ENCODE peak calls at places on chromosomes 2 and 18, in four cellular contexts. O is mesendoderm; W is CD4-positive, CD25-positive, alpha-beta regulatory T cell; N is HCT116. M is an unnamed sample.

GRCh38 chr18:56756971-56757370 is 105.8 kb downstream of the WDR7 start:
- DNase-seq in O (no peak), W (no peak), N (no peak), M (no peak)

GRCh38 chr2:110104025-110104771 is 11.4 kb downstream of the MALL start:
- DNase-seq in O (no peak), W (no peak), N (no peak), M (no peak)

GRCh38 chr2:85231952-85232351 is 95.8 kb downstream of the TGOLN2 start:
- DNase-seq in O (no peak), W (no peak), N (no peak), M (no peak)

GRCh38 chr2:166419616-166419934 is 43.8 kb upstream of the SCN9A start:
- DNase-seq in O (peak; percentile 47), W (no peak), N (peak; percentile 23), M (peak; percentile 2)

GRCh38 chr2:60439219-60439974 is 114.1 kb downstream of the BCL11A start:
- DNase-seq in O (no peak), W (no peak), N (no peak), M (no peak)

GRCh38 chr2:240594511-240595380 is 8.2 kb downstream of the CAPN10 start:
- DNase-seq in O (no peak), W (no peak), N (no peak), M (no peak)

GRCh38 chr2:101704046-101704466 is 6.5 kb downstream of the MAP4K4 start:
- DNase-seq in O (no peak), W (peak; percentile 43), N (no peak), M (no peak)

GRCh38 chr2:165621086-165621560 is 151.6 kb downstream of the CSRNP3 start:
- DNase-seq in O (no peak), W (no peak), N (no peak), M (no peak)

GRCh38 chr2:235105821-235106359 is 154.1 kb downstream of the SH3BP4 start:
- DNase-seq in O (peak; percentile 37), W (no peak), N (no peak), M (no peak)

GRCh38 chr2:120572226-120572625 is 163.4 kb upstream of the GLI2 start:
- DNase-seq in O (no peak), W (no peak), N (no peak), M (no peak)

GRCh38 chr2:85937069-85937439 is 48.3 kb upstream of the ST3GAL5 start:
- DNase-seq in O (no peak), W (no peak), N (no peak), M (no peak)

GRCh38 chr18:57794951-57795728 is 8.0 kb downstream of the ATP8B1 start:
- DNase-seq in O (no peak), W (no peak), N (no peak), M (no peak)

GRCh38 chr18:71326826-71327225 is 1038.0 kb downstream of the SOCS6 start:
- DNase-seq in O (peak; percentile 57), W (no peak), N (no peak), M (no peak)

GRCh38 chr2:115105966-115106365 is 663.5 kb downstream of the DPP10 start:
- DNase-seq in O (no peak), W (no peak), N (no peak), M (no peak)

GRCh38 chr2:210593166-210593565 is 36.8 kb downstream of the CPS1 start:
- DNase-seq in O (peak; percentile 61), W (no peak), N (no peak), M (no peak)

GRCh38 chr2:16154501-16155280 is 214.3 kb downstream of the MYCN start:
- DNase-seq in O (no peak), W (no peak), N (no peak), M (no peak)

GRCh38 chr2:120606931-120607330 is 128.7 kb upstream of the GLI2 start:
- DNase-seq in O (no peak), W (no peak), N (no peak), M (no peak)

GRCh38 chr2:161836664-161837063 is 212.4 kb downstream of the SLC4A10 start:
- DNase-seq in O (no peak), W (no peak), N (no peak), M (no peak)

GRCh38 chr2:191677091-191677645 is 768 bp upstream of the NABP1 start:
- DNase-seq in O (peak; percentile 78), W (no peak), N (no peak), M (no peak)

GRCh38 chr2:240810199-240810598 is 9.8 kb downstream of the KIF1A start:
- DNase-seq in O (no peak), W (no peak), N (no peak), M (no peak)

GRCh38 chr2:64819774-64820688 is 166.3 kb upstream of the SERTAD2 start:
- DNase-seq in O (no peak), W (peak; percentile 72), N (no peak), M (no peak)

GRCh38 chr18:70555046-70555445 is 266.2 kb downstream of the SOCS6 start:
- DNase-seq in O (no peak), W (no peak), N (no peak), M (no peak)

GRCh38 chr2:28608829-28609400 is 113.1 kb downstream of the PLB1 start:
- DNase-seq in O (no peak), W (no peak), N (no peak), M (no peak)
- H3K27ac ChIP-seq in O (no peak overlapping the region), W (no peak overlapping the region), N (no peak overlapping the region), M (no peak overlapping the region)

DNA sequence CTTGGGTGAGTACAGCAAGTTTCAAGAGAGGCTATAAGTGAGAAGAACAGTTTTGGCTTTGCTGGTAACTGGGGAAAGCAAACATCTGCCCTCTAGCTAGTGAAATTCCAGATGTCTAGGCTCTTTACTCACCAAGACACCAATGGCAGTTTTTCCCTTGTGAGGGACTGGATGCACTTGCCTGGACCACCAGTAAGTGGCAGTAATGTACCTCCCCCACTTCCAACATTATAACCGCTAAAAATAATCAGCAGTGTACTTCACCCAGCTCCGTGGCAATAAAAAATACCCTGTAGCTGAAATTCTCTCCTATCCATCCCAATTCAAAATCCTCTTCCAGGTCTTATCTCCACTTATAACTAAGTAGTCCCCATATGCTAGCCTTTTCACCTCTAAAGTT is 383.9 kb downstream of the ARHGAP15 start:
- DNase-seq in O (peak; percentile 71), W (no peak), N (peak; percentile 19), M (no peak)
- H3K27ac ChIP-seq in O (no peak overlapping the region), W (no peak overlapping the region), N (no peak overlapping the region), M (no peak overlapping the region)

DNA sequence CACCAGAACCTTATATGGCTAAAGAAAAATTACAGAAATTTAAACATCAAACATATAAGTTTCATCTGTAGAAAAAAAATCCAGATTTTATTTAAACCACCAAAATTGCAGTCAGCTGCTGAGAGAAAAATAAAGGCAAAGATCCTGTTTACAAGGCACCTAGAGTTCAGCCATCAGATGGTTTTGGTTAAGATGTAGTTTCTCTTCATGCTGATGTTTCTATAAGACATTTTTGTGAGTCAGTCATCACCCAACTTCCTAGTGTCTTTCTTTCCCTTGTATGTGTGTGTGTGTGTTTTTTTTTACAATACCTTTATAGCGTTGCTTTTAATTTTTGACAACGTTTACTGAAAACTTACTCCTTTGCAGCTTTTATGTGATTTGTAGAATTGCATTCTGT is 26.1 kb upstream of the MMADHC start:
- DNase-seq in O (no peak), W (no peak), N (no peak), M (no peak)
- H3K27ac ChIP-seq in O (no peak overlapping the region), W (no peak overlapping the region), N (no peak overlapping the region), M (no peak overlapping the region)

GRCh38 chr18:10424576-10425314 is 29.7 kb upstream of the APCDD1 start:
- DNase-seq in O (no peak), W (no peak), N (no peak), M (no peak)
- H3K27ac ChIP-seq in O (no peak overlapping the region), W (no peak overlapping the region), N (no peak overlapping the region), M (no peak overlapping the region)

DNA sequence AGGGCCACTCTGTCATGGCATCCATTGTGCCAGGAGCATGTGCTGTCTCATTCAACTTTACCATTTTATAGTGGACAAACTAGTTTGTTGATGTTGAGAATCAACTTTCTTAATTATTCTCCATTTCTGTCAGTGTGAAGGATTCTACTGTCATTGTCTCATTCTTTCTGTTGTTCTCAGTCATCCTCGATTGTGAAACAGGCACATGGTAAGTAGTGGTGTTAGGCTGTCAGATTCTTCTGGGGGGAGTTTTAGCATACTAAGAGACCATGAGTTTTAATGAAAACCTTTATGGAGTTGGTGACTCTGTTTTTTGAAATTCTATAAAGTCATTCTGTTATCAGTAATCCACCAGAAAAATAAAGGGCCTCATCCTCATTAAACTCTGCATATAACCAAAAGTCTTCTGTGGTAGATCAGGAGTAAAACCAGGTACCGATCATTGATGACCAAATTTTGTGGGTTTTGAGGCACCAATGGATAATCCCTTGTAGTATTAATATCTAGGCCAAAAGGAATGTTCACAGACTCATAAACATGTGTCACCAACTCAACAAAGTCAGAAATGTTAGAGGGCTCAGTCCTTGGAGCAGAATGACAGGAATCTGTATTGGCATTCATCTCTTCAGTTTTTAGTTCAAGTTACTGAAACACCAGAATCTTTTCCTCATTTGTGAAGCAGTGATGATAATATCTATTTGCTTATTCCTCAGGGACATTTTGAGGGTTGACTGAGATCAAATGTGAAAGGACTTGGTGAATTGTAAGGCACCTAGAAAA is 73.2 kb downstream of the CERS6 start:
- DNase-seq in O (no peak), W (no peak), N (no peak), M (no peak)
- H3K27ac ChIP-seq in O (no peak overlapping the region), W (no peak overlapping the region), N (no peak overlapping the region), M (peak overlapping the region; percentile 41)

DNA sequence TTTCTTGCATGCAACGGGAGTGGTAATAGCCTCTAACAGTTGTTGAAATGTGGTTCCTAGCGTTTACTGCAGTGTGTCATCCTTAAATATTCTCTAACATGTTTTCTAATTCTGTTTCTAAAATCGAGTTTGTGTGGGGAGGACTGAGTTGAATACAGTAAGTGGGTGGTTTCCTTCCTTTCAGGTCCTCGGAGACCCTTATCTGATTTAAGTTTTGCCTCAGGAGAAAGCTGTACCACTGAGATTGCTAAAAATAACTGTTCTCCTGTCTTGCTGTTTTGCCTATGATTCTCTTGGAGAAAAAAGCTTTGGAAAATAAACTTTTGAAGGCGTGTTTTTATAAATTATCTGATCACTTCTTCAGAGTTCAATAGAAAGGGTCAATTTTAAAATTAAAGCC is 59.4 kb upstream of the LRRTM1 start:
- DNase-seq in O (peak; percentile 40), W (no peak), N (no peak), M (no peak)
- H3K27ac ChIP-seq in O (no peak overlapping the region), W (no peak overlapping the region), N (no peak overlapping the region), M (no peak overlapping the region)

GRCh38 chr2:181164699-181165098 is 184.3 kb downstream of the UBE2E3 start:
- DNase-seq in O (no peak), W (no peak), N (no peak), M (no peak)
- H3K27ac ChIP-seq in O (no peak overlapping the region), W (peak overlapping the region; percentile 47), N (no peak overlapping the region), M (no peak overlapping the region)

GRCh38 chr2:42172566-42172965 is 3.4 kb downstream of the EML4 start:
- DNase-seq in O (no peak), W (no peak), N (no peak), M (no peak)
- H3K27ac ChIP-seq in O (no peak overlapping the region), W (peak overlapping the region; percentile 92), N (no peak overlapping the region), M (no peak overlapping the region)

M was measured in keratinocyte.